ENCODE peak calls at places on chromosomes 5 and 9, in five cellular contexts. U is activated T-cell treated with anti-CD3 and anti-CD28 coated beads for 4 hours; G is NCI-H1694 treated with DMSO at 0.1 percent for 48 hours; I is activated CD8-positive, alpha-beta memory T cell treated with anti-CD3 and anti-CD28 coated beads for 48 hours; S is ACHN. Q is an unnamed sample.

GRCh38 chr5:113092683-113093082 is 116.1 kb downstream of the DCP2 start:
- DNase-seq in S (no peak), U (no peak), I (no peak), G (no peak), Q (no peak)

GRCh38 chr5:153619706-153620105 is 129.2 kb downstream of the GRIA1 start:
- DNase-seq in G (no peak), I (no peak), U (no peak), S (no peak), Q (no peak)

GRCh38 chr9:99693888-99694287 is 127.8 kb upstream of the NR4A3 start:
- DNase-seq in U (no peak), S (no peak), I (no peak), G (no peak), Q (no peak)

GRCh38 chr9:27331393-27331792 is 34.4 kb upstream of the EQTN start:
- DNase-seq in U (no peak), G (no peak), I (no peak), S (no peak), Q (no peak)

GRCh38 chr5:88952996-88953643 is 70.1 kb upstream of the MEF2C start:
- DNase-seq in S (no peak), I (no peak), G (no peak), U (no peak), Q (no peak)

GRCh38 chr9:6049798-6050197 is 34.4 kb upstream of the RANBP6 start:
- DNase-seq in S (peak), U (no peak), I (no peak), G (peak), Q (no peak)

GRCh38 chr5:171067540-171068130 is 205.8 kb downstream of the RANBP17 start:
- DNase-seq in I (no peak), S (no peak), U (no peak), G (no peak), Q (no peak)

GRCh38 chr5:133296624-133297023 is 244.8 kb downstream of the HSPA4 start:
- DNase-seq in G (no peak), S (no peak), U (no peak), I (no peak), Q (no peak)

GRCh38 chr9:132356276-132356924 is 1.6 kb upstream of the SETX start:
- DNase-seq in I (no peak), S (no peak), G (no peak), U (no peak), Q (no peak)

GRCh38 chr5:9722826-9723225 is 92.7 kb upstream of the TAS2R1 start:
- DNase-seq in U (no peak), I (no peak), G (no peak), S (no peak), Q (no peak)

GRCh38 chr5:85293139-85293785 is 908.6 kb upstream of the EDIL3 start:
- DNase-seq in G (no peak), S (peak), U (no peak), I (no peak), Q (no peak)

GRCh38 chr5:22329683-22330082 is 523.5 kb downstream of the CDH12 start:
- DNase-seq in S (no peak), U (no peak), I (no peak), G (no peak), Q (no peak)

GRCh38 chr5:173291722-173292658 is 36.2 kb downstream of the STC2 start:
- DNase-seq in U (no peak), I (no peak), S (no peak), G (no peak), Q (no peak)

GRCh38 chr5:160271396-160271795 is 41.0 kb downstream of the CCNJL start:
- DNase-seq in I (no peak), U (no peak), S (no peak), G (peak), Q (no peak)